ENCODE peak calls at places on chromosomes 11 and 22, in ten cellular contexts. Q is breast epithelium, T is thoracic aorta, A is A549, J is tibial artery, C is astrocyte of the cerebellum, I is mucosa of descending colon, V is brain microvascular endothelial cell, Y is GM12865, D is fibroblast of lung. L is an unnamed sample.

GRCh38 chr11:122655527-122656072 is at the start of gene UBASH3B:
- DNase-seq in D (peak), Q (peak), V (peak), C (peak), A (peak), J (peak), I (peak), Y (peak), T (peak), L (peak)

GRCh38 chr22:47563406-47564157 is 801.1 kb downstream of the TBC1D22A start:
- DNase-seq in Y (no peak), V (no peak), C (no peak), A (no peak), J (no peak), I (no peak), D (no peak), T (no peak), Q (no peak), L (no peak)

GRCh38 chr22:28938286-28938833 is 55.0 kb downstream of the ZNRF3 start:
- DNase-seq in A (no peak), I (no peak), C (no peak), J (no peak), D (no peak), Q (no peak), Y (no peak), T (no peak), V (no peak), L (no peak)

GRCh38 chr11:46597155-46597554 is 3.3 kb upstream of the AMBRA1 start:
- DNase-seq in Y (no peak), C (no peak), D (no peak), J (no peak), I (no peak), T (no peak), V (no peak), Q (no peak), A (no peak), L (no peak)

GRCh38 chr11:123543796-123544195 is 110.6 kb downstream of the SCN3B start:
- DNase-seq in V (peak), J (no peak), D (peak), A (no peak), Q (no peak), T (no peak), C (peak), Y (no peak), I (no peak), L (no peak)

GRCh38 chr22:40626826-40627225 is 9.7 kb downstream of the MRTFA start:
- DNase-seq in J (no peak), Y (no peak), D (peak), T (no peak), I (no peak), Q (no peak), A (no peak), C (no peak), V (no peak), L (no peak)

GRCh38 chr22:40247976-40248375 is 70.3 kb downstream of the TNRC6B start:
- DNase-seq in I (no peak), Y (no peak), D (no peak), J (no peak), C (no peak), T (no peak), V (no peak), A (no peak), Q (no peak), L (no peak)

GRCh38 chr11:9251306-9251705 is 13.8 kb downstream of the DENND5A start:
- DNase-seq in T (no peak), V (no peak), A (no peak), J (no peak), I (no peak), C (no peak), Y (peak), Q (no peak), D (no peak), L (no peak)

GRCh38 chr11:60485987-60486386 is 6.6 kb upstream of the MS4A12 start:
- DNase-seq in V (no peak), Y (peak), T (no peak), D (no peak), Q (no peak), J (no peak), A (peak), I (no peak), C (no peak), L (no peak)

GRCh38 chr11:4672470-4672869 is 25.2 kb downstream of the OR51E2 start:
- DNase-seq in Y (no peak), C (no peak), T (no peak), J (no peak), Q (no peak), I (no peak), D (peak), A (no peak), V (no peak), L (no peak)

GRCh38 chr11:27914080-27914479 is 193.9 kb downstream of the KIF18A start:
- DNase-seq in D (peak), C (no peak), Q (no peak), V (no peak), Y (no peak), T (no peak), I (no peak), A (no peak), J (no peak), L (no peak)

GRCh38 chr22:21942407-21942895 is 10.2 kb downstream of the PPM1F start:
- DNase-seq in Y (peak), Q (peak), A (peak), D (peak), I (peak), T (no peak), V (peak), C (peak), J (peak), L (peak)
- H3K4me3 ChIP-seq in Y (no peak), Q (peak), A (no peak), D (no peak), I (no peak), T (peak), V (no peak), C (no peak), J (no peak), L (no peak)

DNA sequence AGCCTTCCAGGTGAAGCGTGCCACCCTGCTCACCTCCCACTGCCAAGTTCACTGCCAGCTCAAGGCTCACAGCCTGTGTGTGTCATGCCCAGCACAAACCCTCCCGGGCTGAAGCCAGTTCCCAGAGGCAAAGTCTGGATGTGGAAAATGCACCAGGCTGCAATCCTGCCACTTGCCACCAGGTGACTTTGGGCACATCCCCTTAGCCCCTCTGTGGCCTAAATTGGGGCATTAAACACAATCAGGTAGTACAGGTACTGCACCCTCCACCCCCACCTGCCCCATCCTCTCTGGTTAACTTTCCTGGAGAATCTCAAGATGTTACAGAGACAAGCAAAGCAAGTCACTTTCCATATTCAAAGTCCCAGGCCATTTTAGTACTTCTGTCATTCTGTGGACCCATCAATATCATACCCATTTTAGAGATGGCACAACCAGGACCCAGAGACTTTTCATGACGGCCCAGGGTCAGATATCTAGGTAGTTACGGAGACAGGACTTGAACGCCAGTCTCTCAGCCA is 1.8 kb upstream of the RASD2 start:
- DNase-seq in Q (no peak), T (no peak), D (no peak), V (no peak), J (no peak), A (peak), I (peak), C (no peak), Y (peak), L (peak)
- TF ChIP-seq CTCF in Q (peak), T (peak), D (peak), V (peak), J (peak), A (peak), I (peak), C (peak), Y (peak), L (peak)

DNA sequence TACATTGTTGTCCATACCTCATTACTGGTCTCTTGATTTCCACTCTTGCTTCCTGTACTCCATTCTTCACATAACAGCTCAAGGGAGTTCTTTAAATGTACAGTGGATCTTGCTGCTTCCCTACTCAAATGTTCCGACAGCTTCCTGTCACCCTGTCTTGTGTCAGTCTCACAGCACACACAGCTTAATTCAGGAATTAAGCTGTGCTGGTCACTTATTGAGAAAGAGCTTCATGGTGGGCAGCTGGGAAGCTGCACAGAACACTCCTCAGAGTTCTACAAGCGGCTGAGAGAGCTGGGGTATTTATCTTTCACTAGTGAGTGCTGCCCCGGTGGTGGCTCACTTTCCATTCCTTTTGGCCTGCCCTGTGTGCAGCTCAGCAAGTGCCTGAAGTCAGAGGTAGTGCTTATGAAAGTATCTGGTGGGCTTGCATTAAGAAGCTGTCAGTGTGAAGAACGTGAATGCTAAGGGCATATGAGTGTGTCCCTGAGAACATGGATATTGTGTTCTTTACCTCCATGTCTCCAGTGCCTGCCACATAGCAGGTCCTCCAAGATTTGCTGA is 48.7 kb downstream of the KCNQ1OT1 start:
- DNase-seq in D (no peak), C (no peak), Q (no peak), V (no peak), J (no peak), A (no peak), I (no peak), T (no peak), Y (no peak), L (no peak)
- H3K4me3 ChIP-seq in D (no peak), C (no peak), Q (no peak), V (no peak), J (no peak), A (no peak), I (no peak), T (no peak), Y (no peak), L (no peak)

DNA sequence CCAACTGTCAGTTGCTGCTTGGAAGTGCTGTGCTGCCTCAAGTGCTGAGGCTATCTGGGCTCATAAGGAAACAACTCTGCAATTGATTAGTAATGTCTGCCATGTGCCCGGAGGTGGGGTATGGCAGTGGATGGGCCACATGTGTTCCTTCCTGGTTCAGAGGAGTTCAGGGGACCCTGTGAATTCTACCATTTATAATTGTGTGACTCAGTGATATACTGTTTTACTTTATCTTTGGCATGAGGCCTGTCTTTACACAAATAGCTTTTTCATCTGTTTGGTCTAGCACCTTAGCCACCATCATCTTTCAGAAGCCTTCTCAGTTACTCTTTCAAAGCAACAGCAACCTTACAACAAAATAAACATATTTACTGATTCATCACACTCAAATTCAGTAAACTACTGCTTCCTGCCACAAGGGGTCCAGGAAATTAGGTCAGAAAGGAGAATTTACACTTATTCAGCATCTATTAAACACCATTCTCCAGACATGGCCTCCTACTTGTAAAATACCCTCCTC is 20.9 kb downstream of the DKK3 start:
- DNase-seq in C (no peak), I (no peak), J (no peak), Q (no peak), V (peak), Y (peak), D (peak), T (no peak), A (peak), L (no peak)
- TF ChIP-seq CTCF in C (peak), I (no peak), J (no peak), Q (no peak), V (peak), Y (peak), D (peak), T (peak), A (peak), L (no peak)

L was measured in gastrocnemius medialis.